ENCODE peak calls at places on chromosomes 7 and 10, in six cellular contexts. I is HuH-7, K is AG20443, D is WTC11, X is ELF-1, J is endothelial cell. N is an unnamed sample.

GRCh38 chr10:67863094-67863493 is 21.4 kb upstream of the SIRT1 start:
- DNase-seq in J (no peak), D (no peak), I (no peak), X (no peak), K (no peak), N (no peak)

GRCh38 chr7:111855842-111856227 is 293.5 kb upstream of the IMMP2L start:
- DNase-seq in J (peak; percentile 25), D (no peak), K (peak; percentile 28), X (no peak), I (no peak), N (peak; percentile 15)

GRCh38 chr7:86814980-86815379 is 171.3 kb downstream of the GRM3 start:
- DNase-seq in K (peak; percentile 13), D (peak; percentile 22), J (peak; percentile 28), X (peak; percentile 23), I (peak; percentile 12), N (peak; percentile 44)

GRCh38 chr7:112449902-112450806 is at the start of gene IFRD1:
- DNase-seq in J (peak; percentile 98), I (peak; percentile 96), D (peak; percentile 99), X (peak; percentile 99), K (peak; percentile 97), N (peak; percentile 100)

GRCh38 chr10:117544729-117545140 is 2.2 kb downstream of the EMX2 start:
- DNase-seq in J (no peak), K (no peak), D (peak; percentile 39), X (peak; percentile 50), I (no peak), N (no peak)

GRCh38 chr7:22447759-22448158 is 52.2 kb downstream of the STEAP1B start:
- DNase-seq in K (no peak), J (no peak), X (no peak), D (no peak), I (no peak), N (no peak)

GRCh38 chr10:47353351-47353750 is 5.2 kb downstream of the RBP3 start:
- DNase-seq in D (no peak), X (no peak), J (no peak), I (no peak), K (no peak), N (no peak)

GRCh38 chr7:48183370-48183743 is 12.1 kb downstream of the ABCA13 start:
- DNase-seq in J (no peak), X (no peak), D (no peak), I (peak; percentile 20), K (no peak), N (no peak)

GRCh38 chr10:102646610-102647432 is 2.5 kb downstream of the TRIM8 start:
- DNase-seq in J (no peak), I (no peak), X (no peak), D (no peak), K (no peak), N (no peak)

GRCh38 chr10:15545266-15545665 is 174.2 kb upstream of the FAM171A1 start:
- DNase-seq in J (no peak), D (no peak), I (no peak), X (no peak), K (no peak), N (no peak)

GRCh38 chr10:67629461-67629971 is 66.5 kb downstream of the CTNNA3 start:
- DNase-seq in I (no peak), K (no peak), J (no peak), X (peak; percentile 17), D (no peak), N (no peak)

GRCh38 chr10:35236739-35237138 is 99.6 kb upstream of the CCNY start:
- DNase-seq in I (peak; percentile 65), K (peak; percentile 53), J (no peak), X (no peak), D (peak; percentile 22), N (peak; percentile 27)

GRCh38 chr7:33325754-33326484 is 196.6 kb downstream of the BBS9 start:
- DNase-seq in I (no peak), D (no peak), J (no peak), K (no peak), X (no peak), N (no peak)

GRCh38 chr10:5685764-5686240 is 1.2 kb downstream of the TASOR2 start:
- DNase-seq in J (no peak), D (no peak), K (no peak), X (no peak), I (no peak), N (no peak)

GRCh38 chr7:5584091-5584490 is 160.5 kb upstream of the TNRC18 start:
- DNase-seq in X (no peak), D (no peak), I (no peak), K (peak; percentile 9), J (no peak), N (no peak)

GRCh38 chr10:125118701-125119100 is 41.7 kb downstream of the CTBP2 start:
- DNase-seq in D (no peak), J (no peak), K (no peak), I (no peak), X (no peak), N (no peak)

GRCh38 chr10:104333037-104333727 is 5.1 kb downstream of the ITPRIP start:
- DNase-seq in D (no peak), I (no peak), J (no peak), X (peak; percentile 21), K (no peak), N (no peak)

GRCh38 chr7:121442845-121443244 is 46.7 kb upstream of the FAM3C start:
- DNase-seq in K (no peak), I (no peak), J (no peak), X (peak; percentile 68), D (no peak), N (peak; percentile 43)

GRCh38 chr10:119375574-119376265 is 166.8 kb downstream of the RGS10 start:
- DNase-seq in X (peak; percentile 75), J (no peak), K (peak; percentile 74), D (no peak), I (no peak), N (peak; percentile 3)

GRCh38 chr10:122206471-122207065 is 64.5 kb upstream of the BTBD16 start:
- DNase-seq in X (no peak), K (no peak), J (no peak), D (no peak), I (no peak), N (peak; percentile 10)

GRCh38 chr10:14844948-14845347 is 6.8 kb downstream of the HSPA14 start:
- DNase-seq in K (no peak), J (no peak), X (no peak), I (no peak), D (no peak), N (no peak)

GRCh38 chr10:51097546-51097945 is 23.3 kb downstream of the PRKG1 start:
- DNase-seq in K (no peak), D (no peak), I (no peak), J (no peak), X (no peak), N (no peak)

GRCh38 chr7:12985752-12986151 is 298.3 kb downstream of the ARL4A start:
- DNase-seq in K (no peak), D (no peak), J (no peak), I (no peak), X (no peak), N (no peak)

GRCh38 chr10:130109796-130110235 is 814 bp downstream of the C10orf143 start:
- DNase-seq in D (peak; percentile 67), X (peak; percentile 90), J (peak; percentile 75), K (peak; percentile 79), I (peak; percentile 67), N (peak; percentile 89)

GRCh38 chr7:139431459-139431858 is 52.0 kb downstream of the KLRG2 start:
- DNase-seq in X (peak; percentile 55), D (no peak), J (no peak), K (no peak), I (no peak), N (no peak)

GRCh38 chr10:2245580-2245979 is 508.3 kb upstream of the ADARB2 start:
- DNase-seq in D (no peak), K (no peak), I (no peak), X (no peak), J (no peak), N (no peak)

GRCh38 chr7:100247152-100247757 is 27.5 kb downstream of the PVRIG start:
- DNase-seq in X (peak; percentile 90), J (peak; percentile 27), D (peak; percentile 75), K (peak; percentile 62), I (peak; percentile 85), N (peak; percentile 84)

GRCh38 chr7:92785923-92786322 is 50.5 kb downstream of the CDK6 start:
- DNase-seq in D (no peak), X (no peak), I (no peak), K (peak; percentile 53), J (no peak), N (no peak)

GRCh38 chr7:112370436-112370835 is 79.8 kb upstream of the IFRD1 start:
- DNase-seq in K (no peak), D (no peak), X (no peak), I (no peak), J (no peak), N (no peak)

GRCh38 chr7:22189230-22189629 is 167.7 kb downstream of the RAPGEF5 start:
- DNase-seq in D (no peak), I (no peak), K (no peak), J (no peak), X (no peak), N (no peak)

GRCh38 chr7:80729586-80730320 is 91.3 kb downstream of the CD36 start:
- DNase-seq in D (no peak), K (peak; percentile 66), X (no peak), J (no peak), I (no peak), N (no peak)